ENCODE peak calls at places on chromosomes 2 and 18, in seven cellular contexts. H is mesendoderm, I is trophoblast cell, Z is mesenchymal stem cell, R is neuronal stem cell, C is H9, E is H1. A is an unnamed sample.

GRCh38 chr2:2560374-2561015 is 229.4 kb upstream of the MYT1L start:
- DNase-seq in I (no peak), R (no peak), C (no peak), Z (no peak), E (no peak), H (no peak), A (no peak)

GRCh38 chr2:233565685-233566140 is 869 bp downstream of the USP40 start:
- DNase-seq in C (no peak), E (no peak), Z (no peak), H (no peak), I (no peak), R (no peak), A (no peak)

GRCh38 chr2:122117371-122117770 is 361.9 kb downstream of the TSN start:
- DNase-seq in E (no peak), Z (no peak), R (no peak), H (no peak), I (no peak), C (no peak), A (no peak)

GRCh38 chr18:73408434-73408833 is 540.6 kb upstream of the NETO1 start:
- DNase-seq in Z (peak; percentile 39), R (no peak), H (peak; percentile 57), E (no peak), I (no peak), C (peak; percentile 48), A (peak; percentile 17)

GRCh38 chr2:9106338-9107167 is 100.1 kb upstream of the ASAP2 start:
- DNase-seq in Z (no peak), C (no peak), H (no peak), E (no peak), R (no peak), I (peak; percentile 36), A (no peak)

GRCh38 chr2:76296400-76296799 is 585.7 kb upstream of the GCFC2 start:
- DNase-seq in E (no peak), R (no peak), H (no peak), C (no peak), I (no peak), Z (no peak), A (no peak)

GRCh38 chr2:147845608-147846002 is 776 bp downstream of the ACVR2A start:
- DNase-seq in I (no peak), Z (peak; percentile 30), H (no peak), C (no peak), E (no peak), R (no peak), A (peak; percentile 12)

GRCh38 chr2:8599421-8600242 is 82.2 kb upstream of the ID2 start:
- DNase-seq in R (no peak), H (no peak), E (no peak), C (no peak), Z (no peak), I (no peak), A (no peak)

GRCh38 chr2:237452846-237453245 is 34.2 kb upstream of the MLPH start:
- DNase-seq in Z (no peak), H (no peak), C (no peak), R (no peak), I (no peak), E (no peak), A (peak; percentile 71)

GRCh38 chr2:238484522-238485452 is 58.1 kb downstream of the ASB1 start:
- DNase-seq in C (peak; percentile 23), E (no peak), I (no peak), H (peak; percentile 20), Z (no peak), R (no peak), A (no peak)

GRCh38 chr2:207245526-207245925 is 79.8 kb upstream of the KLF7 start:
- DNase-seq in R (no peak), Z (no peak), I (no peak), H (peak; percentile 72), E (no peak), C (peak; percentile 38), A (no peak)

GRCh38 chr18:48440924-48441323 is 31.7 kb upstream of the ZBTB7C start:
- DNase-seq in Z (no peak), I (no peak), H (no peak), R (no peak), E (no peak), C (no peak), A (no peak)

GRCh38 chr2:8144785-8145184 is 537.1 kb upstream of the ID2 start:
- DNase-seq in E (no peak), I (no peak), Z (peak; percentile 79), H (no peak), C (no peak), R (no peak), A (peak; percentile 95)

GRCh38 chr2:237558918-237559645 is 7.3 kb upstream of the PRLH start:
- DNase-seq in Z (peak; percentile 48), H (no peak), I (no peak), E (no peak), C (no peak), R (no peak), A (peak; percentile 51)

GRCh38 chr2:203225423-203226039 is 13.3 kb upstream of the CYP20A1 start:
- DNase-seq in C (no peak), Z (peak; percentile 37), R (no peak), I (no peak), E (peak; percentile 52), H (peak; percentile 35), A (peak; percentile 21)

GRCh38 chr2:203062126-203062525 is 47.5 kb downstream of the NBEAL1 start:
- DNase-seq in I (peak; percentile 83), E (no peak), H (peak; percentile 28), R (no peak), Z (peak; percentile 78), C (no peak), A (peak; percentile 76)

GRCh38 chr18:3071676-3072075 is 58.7 kb upstream of the LPIN2 start:
- DNase-seq in E (no peak), H (no peak), R (no peak), I (no peak), C (no peak), Z (no peak), A (no peak)

GRCh38 chr2:160010361-160011145 is 51.9 kb downstream of the PLA2R1 start:
- DNase-seq in H (no peak), E (no peak), R (no peak), C (no peak), Z (no peak), I (no peak), A (peak; percentile 13)

GRCh38 chr2:28567076-28567471 is 71.2 kb downstream of the PLB1 start:
- DNase-seq in C (peak; percentile 44), I (no peak), Z (no peak), H (no peak), R (no peak), E (peak; percentile 54), A (no peak)

GRCh38 chr2:99771691-99772333 is 282.0 kb upstream of the REV1 start:
- DNase-seq in Z (no peak), E (no peak), H (no peak), I (no peak), C (no peak), R (no peak), A (no peak)

GRCh38 chr2:231189171-231189530 is 9.3 kb upstream of the ARMC9 start:
- DNase-seq in R (no peak), Z (no peak), E (no peak), C (no peak), I (no peak), H (no peak), A (no peak)

GRCh38 chr2:103991591-103991990 is 862.3 kb upstream of the POU3F3 start:
- DNase-seq in H (peak; percentile 57), Z (no peak), E (no peak), I (no peak), R (no peak), C (no peak), A (no peak)

GRCh38 chr2:195741191-195741590 is 84.2 kb downstream of the SLC39A10 start:
- DNase-seq in E (no peak), I (no peak), Z (no peak), C (no peak), R (no peak), H (no peak), A (no peak)

DNA sequence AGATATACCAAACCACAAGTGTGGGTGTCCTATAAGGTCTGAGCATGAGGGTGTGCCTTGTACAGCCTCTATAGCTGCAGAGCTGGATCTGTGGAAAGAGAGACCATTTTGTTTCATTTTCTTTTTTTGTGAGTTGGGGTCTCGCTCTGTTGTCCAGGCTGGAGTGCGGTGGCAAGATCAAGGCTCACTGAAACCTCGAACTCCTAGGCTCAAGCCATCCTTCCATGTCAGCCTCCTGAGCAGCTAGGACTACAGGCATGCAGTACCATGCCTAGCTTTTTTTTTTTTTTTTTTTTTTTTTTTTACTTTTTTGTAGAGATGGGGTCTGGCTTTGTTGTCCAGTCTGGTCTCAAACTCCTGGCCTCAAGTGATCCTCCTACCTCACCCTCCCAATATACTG is 10.7 kb downstream of the KIF3C start:
- DNase-seq in E (no peak), H (no peak), I (no peak), Z (no peak), R (no peak), C (no peak), A (no peak)
- H4K8ac ChIP-seq in E (no peak overlapping the region), H (no peak overlapping the region), I (no peak overlapping the region), Z (no peak overlapping the region), R (no peak overlapping the region), C (no peak overlapping the region), A (no peak overlapping the region)

DNA sequence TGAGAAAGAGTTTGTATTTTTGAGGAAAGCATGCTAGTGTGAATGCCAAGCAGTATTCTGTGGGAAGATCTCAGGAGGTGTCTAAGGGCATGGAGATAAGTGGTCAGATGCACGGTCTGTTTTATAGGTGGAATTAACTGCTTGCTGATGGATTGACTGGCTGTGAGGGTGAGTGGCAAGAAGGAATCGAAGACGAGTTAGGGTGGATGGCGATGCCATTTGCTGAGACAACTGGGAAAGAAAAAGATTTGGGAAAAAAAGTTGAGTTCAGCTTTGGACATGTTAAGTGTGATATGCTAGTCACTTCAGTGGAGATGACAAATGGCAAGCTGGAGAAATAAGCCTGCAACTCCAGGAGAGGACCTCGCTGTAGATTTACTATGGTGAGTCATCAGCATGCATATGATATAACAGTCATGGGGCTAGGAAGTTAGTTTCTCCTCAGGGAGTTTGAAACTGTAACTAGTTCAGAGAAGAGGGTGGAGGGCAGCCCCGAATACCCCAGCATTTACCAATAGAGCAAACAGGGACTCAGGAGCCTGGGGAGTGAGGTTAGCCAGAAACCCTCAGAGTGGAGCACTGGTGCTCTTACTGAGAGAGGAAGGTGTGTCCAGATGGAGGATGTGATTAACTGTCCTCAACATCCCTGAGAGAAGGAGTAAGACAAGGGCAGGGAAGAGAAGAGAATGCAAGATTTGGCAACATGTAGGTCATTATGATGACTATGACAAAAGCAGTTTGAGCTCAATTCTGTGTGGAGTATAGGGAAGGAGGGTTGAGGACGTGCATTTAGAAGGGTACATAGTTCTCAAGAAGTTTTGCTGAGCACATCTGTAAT is 2.0 kb upstream of the HK2 start:
- DNase-seq in Z (peak; percentile 65), H (peak; percentile 19), E (no peak), R (no peak), C (no peak), I (peak; percentile 30), A (peak; percentile 62)
- H4K8ac ChIP-seq in Z (peak overlapping the region; percentile 12), H (no peak overlapping the region), E (no peak overlapping the region), R (no peak overlapping the region), C (no peak overlapping the region), I (no peak overlapping the region), A (peak overlapping the region; percentile 52)

DNA sequence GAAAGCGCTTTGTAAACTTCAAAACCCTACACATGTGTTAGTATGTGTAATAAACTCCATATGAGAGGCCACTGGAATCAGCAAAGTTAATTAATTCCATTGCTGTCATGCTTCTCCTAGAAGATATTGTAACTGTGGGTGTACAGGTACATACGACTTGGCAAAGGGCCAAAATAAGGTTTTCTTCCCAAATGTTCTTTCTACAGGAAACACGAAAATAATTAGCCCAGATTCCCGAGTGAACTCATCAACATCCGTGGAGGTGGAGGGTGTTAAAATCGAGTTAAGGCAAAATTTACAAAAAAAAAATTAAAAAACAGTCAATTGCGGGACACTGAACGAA is 559 bp downstream of the FANCL start:
- DNase-seq in Z (no peak), I (no peak), H (no peak), C (no peak), R (no peak), E (no peak), A (no peak)
- H4K8ac ChIP-seq in Z (no peak overlapping the region), I (peak overlapping the region; percentile 99), H (no peak overlapping the region), C (no peak overlapping the region), R (no peak overlapping the region), E (no peak overlapping the region), A (no peak overlapping the region)

GRCh38 chr2:191243154-191243553 is 2.0 kb upstream of the MYO1B start:
- DNase-seq in I (no peak), H (no peak), C (no peak), R (no peak), E (no peak), Z (no peak), A (no peak)
- H4K8ac ChIP-seq in I (no peak overlapping the region), H (no peak overlapping the region), C (no peak overlapping the region), R (no peak overlapping the region), E (no peak overlapping the region), Z (no peak overlapping the region), A (no peak overlapping the region)

A was measured in IMR-90.